ENCODE peak calls at places on chromosomes 2 and 18, in six cellular contexts. G, O, C, J, E and X are unnamed samples.

GRCh38 chr2:36618381-36618780 is 20.4 kb upstream of the FEZ2 start:
- DNase-seq in C (peak; percentile 4), G (peak; percentile 2), J (peak; percentile 79), E (peak; percentile 83), O (no peak), X (peak; percentile 84)

GRCh38 chr2:149715005-149715592 is 127.5 kb upstream of the MMADHC start:
- DNase-seq in E (peak; percentile 63), O (no peak), J (peak; percentile 47), C (no peak), G (no peak), X (peak; percentile 51)

GRCh38 chr18:55189972-55190371 is 230.7 kb upstream of the CCDC68 start:
- DNase-seq in G (no peak), O (no peak), C (no peak), J (peak; percentile 68), E (no peak), X (no peak)

GRCh38 chr18:4510709-4511108 is 55.6 kb upstream of the DLGAP1 start:
- DNase-seq in J (no peak), E (peak; percentile 17), C (no peak), G (no peak), O (no peak), X (no peak)

GRCh38 chr2:164542584-164543021 is 78.7 kb downstream of the GRB14 start:
- DNase-seq in G (no peak), O (no peak), E (peak; percentile 57), C (no peak), J (no peak), X (no peak)

GRCh38 chr18:24982831-24983230 is 369.1 kb downstream of the ZNF521 start:
- DNase-seq in C (no peak), O (no peak), E (peak; percentile 31), G (no peak), J (no peak), X (no peak)

GRCh38 chr2:217988014-217988839 is 14.6 kb downstream of the TNS1 start:
- DNase-seq in J (peak; percentile 86), G (peak; percentile 32), C (no peak), O (peak; percentile 90), E (peak; percentile 69), X (peak; percentile 90)

GRCh38 chr2:36582556-36583350 is 15.2 kb downstream of the FEZ2 start:
- DNase-seq in E (no peak), C (no peak), O (no peak), G (no peak), J (no peak), X (no peak)

GRCh38 chr2:241609859-241610793 is 26.8 kb downstream of the THAP4 start:
- DNase-seq in O (peak; percentile 93), J (peak; percentile 97), E (peak; percentile 83), G (peak; percentile 91), C (peak; percentile 91), X (peak; percentile 98)

GRCh38 chr2:99624682-99625081 is 134.9 kb upstream of the REV1 start:
- DNase-seq in E (no peak), C (no peak), J (no peak), O (no peak), G (no peak), X (peak; percentile 48)

GRCh38 chr2:60337142-60337497 is 216.3 kb downstream of the BCL11A start:
- DNase-seq in J (peak; percentile 52), G (no peak), C (no peak), O (no peak), E (no peak), X (peak; percentile 71)

GRCh38 chr18:45670281-45670962 is 53.6 kb upstream of the SLC14A1 start:
- DNase-seq in J (no peak), C (peak; percentile 33), G (peak; percentile 39), E (peak; percentile 11), O (no peak), X (no peak)

GRCh38 chr2:15945909-15946705 is 5.8 kb downstream of the MYCN start:
- DNase-seq in O (no peak), G (no peak), J (no peak), C (no peak), E (no peak), X (no peak)

GRCh38 chr2:48756289-48756688 is 765 bp upstream of the LHCGR start:
- DNase-seq in J (no peak), G (no peak), E (no peak), O (no peak), C (no peak), X (no peak)

GRCh38 chr2:71898851-71899681 is 248.6 kb downstream of the CYP26B1 start:
- DNase-seq in O (no peak), E (no peak), J (no peak), G (no peak), C (no peak), X (no peak)

GRCh38 chr18:35507623-35508022 is 9.9 kb upstream of the INO80C start:
- DNase-seq in O (no peak), G (no peak), J (no peak), E (no peak), C (no peak), X (no peak)

GRCh38 chr2:190069936-190070696 is 7.6 kb upstream of the MSTN start:
- DNase-seq in G (peak; percentile 35), C (peak; percentile 33), E (peak; percentile 70), J (peak; percentile 63), O (no peak), X (peak; percentile 86)

GRCh38 chr18:63379639-63379962 is 12.6 kb upstream of the KDSR start:
- DNase-seq in E (no peak), G (no peak), J (no peak), C (no peak), O (no peak), X (no peak)

GRCh38 chr2:171762879-171763573 is 75.8 kb downstream of the DYNC1I2 start:
- DNase-seq in C (no peak), G (no peak), J (no peak), E (no peak), O (no peak), X (no peak)

GRCh38 chr2:190235101-190235500 is 84.5 kb downstream of the HIBCH start:
- DNase-seq in J (no peak), O (no peak), G (no peak), E (no peak), C (no peak), X (no peak)

GRCh38 chr2:207394203-207394741 is 135.5 kb upstream of the CREB1 start:
- DNase-seq in C (no peak), G (no peak), O (no peak), E (no peak), J (no peak), X (no peak)

GRCh38 chr2:197613509-197613987 is 61.8 kb downstream of the RFTN2 start:
- DNase-seq in E (no peak), C (no peak), O (no peak), G (no peak), J (no peak), X (no peak)

GRCh38 chr2:8159966-8160603 is 521.8 kb upstream of the ID2 start:
- DNase-seq in E (no peak), J (no peak), O (no peak), C (no peak), G (no peak), X (no peak)

GRCh38 chr2:205731521-205731965 is 49.2 kb downstream of the NRP2 start:
- DNase-seq in O (no peak), J (no peak), G (no peak), E (no peak), C (no peak), X (no peak)

GRCh38 chr2:187959821-187960220 is 331.9 kb upstream of the GULP1 start:
- DNase-seq in O (no peak), G (no peak), C (no peak), E (no peak), J (no peak), X (no peak)

GRCh38 chr2:98561902-98562695 is 46.2 kb downstream of the COA5 start:
- DNase-seq in C (no peak), E (no peak), G (no peak), O (no peak), J (no peak), X (no peak)

GRCh38 chr2:20448246-20449046 is 1.6 kb downstream of the RHOB start:
- DNase-seq in C (no peak), O (no peak), E (no peak), J (peak; percentile 29), G (no peak), X (no peak)

GRCh38 chr2:236264256-236264655 is at the start of gene ASB18:
- DNase-seq in G (no peak), O (no peak), C (no peak), J (no peak), E (no peak), X (no peak)

GRCh38 chr2:74197049-74197448 is 1.4 kb upstream of the MTHFD2 start:
- DNase-seq in G (no peak), E (no peak), O (no peak), C (no peak), J (no peak), X (no peak)

GRCh38 chr2:60806988-60807681 is 51.1 kb downstream of the PAPOLG start:
- DNase-seq in C (peak; percentile 39), O (no peak), G (peak; percentile 47), J (peak; percentile 34), E (no peak), X (peak; percentile 65)

GRCh38 chr18:36419188-36419912 is 121.8 kb downstream of the FHOD3 start:
- DNase-seq in O (peak; percentile 54), J (no peak), E (no peak), G (no peak), C (no peak), X (no peak)

GRCh38 chr2:27572439-27572838 is 10.4 kb upstream of the ZNF512 start:
- DNase-seq in G (no peak), E (no peak), J (no peak), C (peak; percentile 28), O (no peak), X (no peak)
- H3K9me3 ChIP-seq in G (peaks cover 6% of the 10 kb centered on the region), E (no peaks in the 10 kb centered on the region), J (no peaks in the 10 kb centered on the region), C (no peaks in the 10 kb centered on the region), O (peaks cover 44% of the 10 kb centered on the region), X (no peaks in the 10 kb centered on the region)

DNA sequence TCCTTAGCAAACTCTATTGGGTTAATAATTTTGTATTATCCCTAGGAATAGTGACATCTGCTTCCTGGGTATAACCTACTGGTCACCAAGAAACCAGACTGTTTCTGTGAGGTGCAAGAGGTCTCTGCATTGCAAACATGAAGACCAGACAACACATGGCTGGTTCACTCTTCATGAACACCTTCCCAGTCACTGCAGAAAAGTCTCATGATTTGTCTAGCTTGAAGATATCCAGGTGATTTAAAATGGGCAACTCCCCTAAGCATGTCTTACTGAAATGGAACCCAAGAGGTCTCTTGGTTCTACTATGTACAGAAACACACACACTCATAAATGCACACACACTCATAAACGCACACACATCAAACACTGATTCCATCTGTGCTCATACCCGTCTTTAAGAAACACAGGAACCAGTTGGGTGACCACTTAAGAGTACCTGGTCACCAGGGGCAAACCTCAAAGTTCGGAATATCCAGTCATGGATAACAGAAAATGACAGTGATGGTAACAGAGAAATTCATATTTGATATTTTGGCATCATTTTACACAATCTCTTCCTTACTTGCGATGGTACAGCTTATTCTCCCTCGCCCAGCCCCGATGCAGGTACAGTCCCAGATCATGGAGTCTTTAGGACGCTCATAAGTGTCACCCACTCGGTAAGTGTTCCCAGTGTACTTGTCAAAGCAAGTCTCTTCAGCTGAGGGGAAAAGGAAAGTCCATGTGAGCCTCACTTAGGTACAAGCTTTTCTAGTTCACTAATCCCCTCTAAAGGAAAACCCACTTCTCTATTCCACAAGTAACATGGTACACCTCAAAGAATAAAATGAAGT is 2.9 kb downstream of the FN1 start:
- DNase-seq in G (no peak), C (no peak), E (peak; percentile 31), O (no peak), J (no peak), X (no peak)
- H3K4me3 ChIP-seq in G (no peak overlapping the region), C (no peak overlapping the region), E (peak overlapping the region; percentile 32), O (peak overlapping the region; percentile 63), J (no peak overlapping the region), X (no peak overlapping the region)

GRCh38 chr2:199765646-199766045 is 85.3 kb downstream of the FTCDNL1 start:
- DNase-seq in O (no peak), G (no peak), E (no peak), J (no peak), C (no peak), X (no peak)
- H3K9me3 ChIP-seq in O (no peaks in the 10 kb centered on the region), G (no peaks in the 10 kb centered on the region), E (no peaks in the 10 kb centered on the region), J (no peaks in the 10 kb centered on the region), C (no peaks in the 10 kb centered on the region), X (no peaks in the 10 kb centered on the region)

GRCh38 chr2:3303583-3304406 is 73.8 kb downstream of the EIPR1 start:
- DNase-seq in C (peak; percentile 44), G (peak; percentile 69), E (peak; percentile 85), J (peak; percentile 91), O (peak; percentile 91), X (peak; percentile 80)
- H3K4me3 ChIP-seq in C (no peak overlapping the region), G (no peak overlapping the region), E (no peak overlapping the region), J (no peak overlapping the region), O (peak overlapping the region; percentile 28), X (no peak overlapping the region)